ENCODE peak calls at places on chromosome 19, in five cellular contexts. W, O, V, L and T are unnamed samples.

GRCh38 chr19:23273594-23274412 is 23.6 kb upstream of the ZNF724 start:
- DNase-seq in W (peak; percentile 82), O (peak; percentile 92), V (peak; percentile 85), L (peak; percentile 93), T (peak; percentile 90)

GRCh38 chr19:18298601-18299000 is 17.2 kb upstream of the JUND start:
- DNase-seq in W (no peak), O (no peak), V (no peak), L (no peak), T (no peak)

GRCh38 chr19:15640294-15640903 is at the start of gene CYP4F3:
- DNase-seq in W (peak; percentile 96), O (peak; percentile 56), V (no peak), L (no peak), T (peak; percentile 93)

GRCh38 chr19:1467512-1468273 is 11.3 kb downstream of the C19orf25 start:
- DNase-seq in W (no peak), O (no peak), V (no peak), L (no peak), T (no peak)

GRCh38 chr19:33556261-33556660 is 34.7 kb upstream of the PEPD start:
- DNase-seq in W (no peak), O (no peak), V (no peak), L (no peak), T (no peak)

GRCh38 chr19:16118489-16119033 is 6.9 kb downstream of the RAB8A start:
- DNase-seq in W (no peak), O (no peak), V (no peak), L (no peak), T (no peak)

GRCh38 chr19:48618278-48618915 is 581 bp downstream of the RPL18 start:
- DNase-seq in W (no peak), O (no peak), V (no peak), L (no peak), T (peak; percentile 65)

GRCh38 chr19:2413629-2414028 is 13.8 kb downstream of the TIMM13 start:
- DNase-seq in W (no peak), O (no peak), V (no peak), L (no peak), T (no peak)

GRCh38 chr19:35462476-35462953 is 14.5 kb downstream of the FFAR2 start:
- DNase-seq in W (no peak), O (no peak), V (no peak), L (no peak), T (no peak)

GRCh38 chr19:1691589-1692290 is 39.3 kb upstream of the TCF3 start:
- DNase-seq in W (no peak), O (no peak), V (no peak), L (no peak), T (no peak)

GRCh38 chr19:5355693-5356092 is 15.1 kb upstream of the PTPRS start:
- DNase-seq in W (no peak), O (no peak), V (no peak), L (no peak), T (no peak)
- TF ChIP-seq POLR2A in W (no peak), O (no peak), V (no peak), L (no peak), T (no peak)

DNA sequence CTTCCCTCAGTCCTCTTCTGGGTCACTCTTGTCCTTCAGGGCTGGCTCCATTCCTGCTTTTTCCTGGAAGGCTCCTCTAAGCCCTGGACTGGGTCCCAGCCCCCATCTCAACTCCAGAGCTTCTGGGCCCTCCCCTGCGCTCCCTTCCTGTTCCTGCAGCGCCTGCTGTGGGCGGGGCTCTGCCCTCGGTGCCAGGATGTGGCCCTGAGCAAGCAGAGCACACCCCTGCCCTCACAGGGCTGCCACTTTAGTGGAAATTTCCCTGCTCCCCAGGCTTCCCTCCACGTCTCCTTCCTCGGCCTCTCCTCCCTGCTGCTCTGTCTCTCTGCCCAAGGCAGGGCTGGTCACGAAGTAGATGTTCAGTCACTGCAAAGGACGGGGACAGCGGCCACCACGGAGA is 28.8 kb downstream of the DPF1 start:
- DNase-seq in W (no peak), O (no peak), V (no peak), L (no peak), T (no peak)
- TF ChIP-seq POLR2A in W (no peak), O (no peak), V (no peak), L (no peak), T (no peak)

GRCh38 chr19:19637523-19638251 is 5.8 kb downstream of the GMIP start:
- DNase-seq in W (no peak), O (no peak), V (no peak), L (peak; percentile 14), T (no peak)
- TF ChIP-seq POLR2A in W (no peak), O (no peak), V (no peak), L (no peak), T (no peak)

DNA sequence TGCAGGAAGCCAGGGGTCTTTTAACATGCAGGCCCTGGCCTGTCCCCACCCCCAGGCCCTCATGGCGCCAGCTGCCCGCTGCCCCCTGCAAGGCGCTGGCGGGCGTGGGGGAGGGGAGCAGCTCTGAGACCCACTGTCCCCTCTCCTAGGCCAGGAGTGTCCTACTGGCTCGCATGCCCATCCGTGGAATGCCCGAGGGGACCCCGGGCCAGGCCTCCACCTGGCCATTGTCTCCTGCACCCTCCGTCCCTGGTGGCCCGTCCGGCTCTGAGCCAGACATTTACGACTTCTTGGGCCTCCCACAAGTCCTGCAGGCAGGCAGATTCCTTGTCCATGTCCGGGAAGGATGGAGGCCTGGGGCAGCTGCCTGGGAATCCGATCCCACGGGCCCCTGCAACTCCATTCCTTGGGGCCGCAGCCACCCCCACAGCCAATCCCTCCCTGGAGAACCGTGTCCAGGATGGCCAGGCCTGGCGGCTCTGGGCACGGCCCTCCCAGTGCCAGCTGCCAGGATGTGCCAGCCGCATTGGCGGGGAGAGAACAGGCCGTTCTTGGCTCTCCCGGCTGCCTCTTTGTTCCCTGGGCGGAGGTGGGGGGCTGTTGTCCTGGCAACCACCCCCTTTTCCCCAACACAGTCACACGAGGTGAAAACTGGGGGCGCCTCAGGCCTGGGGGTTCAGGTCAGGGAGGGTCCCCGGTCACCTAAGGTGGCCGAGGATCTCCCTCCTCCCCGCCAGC is 10.5 kb upstream of the PLIN3 start:
- DNase-seq in W (no peak), O (peak; percentile 74), V (no peak), L (no peak), T (no peak)
- TF ChIP-seq POLR2A in W (no peak), O (no peak), V (no peak), L (no peak), T (no peak)

GRCh38 chr19:55643733-55644116 is 276 bp downstream of the ZNF581 start:
- DNase-seq in W (no peak), O (no peak), V (no peak), L (no peak), T (peak; percentile 58)

GRCh38 chr19:55640577-55641375 is at the start of gene ZNF580:
- DNase-seq in W (peak; percentile 77), O (peak; percentile 73), V (peak; percentile 78), L (no peak), T (peak; percentile 81)

GRCh38 chr19:55641376-55642152 is 762 bp downstream of the ZNF580 start:
- DNase-seq in W (peak; percentile 63), O (no peak), V (peak; percentile 18), L (no peak), T (peak; percentile 55)

GRCh38 chr19:55643003-55643732 is at the start of gene ZNF581:
- DNase-seq in W (peak; percentile 86), O (peak; percentile 75), V (peak; percentile 78), L (peak; percentile 70), T (peak; percentile 84)

GRCh38 chr19:55642153-55643002 is 1.1 kb upstream of the ZNF581 start:
- DNase-seq in W (no peak), O (no peak), V (no peak), L (no peak), T (peak; percentile 47)
- TF ChIP-seq POLR2A in W (peak; percentile 20), O (no peak), V (no peak), L (peak; percentile 30), T (no peak)

GRCh38 chr19:38251564-38252051 is 4.6 kb downstream of the PPP1R14A start:
- DNase-seq in W (no peak), O (peak; percentile 79), V (no peak), L (peak; percentile 57), T (no peak)
- TF ChIP-seq POLR2A in W (no peak), O (no peak), V (no peak), L (no peak), T (no peak)

GRCh38 chr19:29293736-29294342 is 80.9 kb upstream of the UQCRFS1 start:
- DNase-seq in W (no peak), O (no peak), V (no peak), L (no peak), T (no peak)
- TF ChIP-seq POLR2A in W (no peak), O (no peak), V (no peak), L (no peak), T (no peak)

DNA sequence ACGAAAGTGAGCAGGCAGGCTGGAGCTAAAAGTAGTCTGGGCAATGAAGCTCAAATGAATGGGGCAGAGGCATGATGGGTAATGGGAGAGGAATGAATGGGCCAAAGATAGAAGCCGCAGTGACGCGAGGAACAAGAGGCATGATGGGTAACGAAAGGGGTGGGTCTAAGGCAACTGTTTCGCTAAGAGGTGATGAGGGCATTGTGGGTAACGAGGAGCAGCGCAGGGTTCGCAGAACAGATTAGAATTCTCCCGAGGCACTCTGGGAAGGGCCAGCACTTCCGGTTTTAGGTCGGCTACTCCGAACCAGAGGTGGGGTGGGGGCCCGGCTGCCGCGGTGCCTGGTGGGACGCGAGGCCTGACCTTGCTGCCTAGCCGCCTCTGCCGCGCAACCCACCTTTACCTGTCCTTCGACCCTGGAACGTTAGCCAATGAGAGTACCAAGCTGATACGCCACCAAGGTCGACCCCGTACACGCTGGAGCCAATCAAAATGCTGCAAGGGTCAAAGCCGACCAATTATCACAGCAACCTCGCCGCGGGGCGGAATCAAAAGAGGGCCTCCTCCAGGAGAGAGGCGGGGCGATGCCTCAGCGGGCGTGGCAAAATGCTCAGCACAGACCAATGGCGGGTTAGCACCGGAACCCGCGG is 563 bp upstream of the TOMM40 start:
- DNase-seq in W (peak; percentile 100), O (peak; percentile 100), V (peak; percentile 100), L (no peak), T (peak; percentile 100)
- TF ChIP-seq POLR2A in W (peak; percentile 73), O (no peak), V (peak; percentile 70), L (peak; percentile 65), T (peak; percentile 67)

GRCh38 chr19:42282036-42282762 is 13.1 kb downstream of the CIC start:
- DNase-seq in W (no peak), O (no peak), V (peak; percentile 34), L (no peak), T (no peak)
- TF ChIP-seq POLR2A in W (no peak), O (no peak), V (no peak), L (no peak), T (no peak)

GRCh38 chr19:45075215-45076028 is 856 bp downstream of the ZNF296 start:
- DNase-seq in W (peak; percentile 85), O (peak; percentile 77), V (no peak), L (no peak), T (peak; percentile 79)
- TF ChIP-seq POLR2A in W (peak; percentile 23), O (no peak), V (no peak), L (no peak), T (no peak)